ENCODE peak calls at places on chromosomes 7 and 10, in five cellular contexts. G, D, O, C and S are unnamed samples.

GRCh38 chr10:27635290-27635689 is 110.3 kb downstream of the MKX start:
- DNase-seq in G (no peak), C (no peak), D (no peak), O (no peak), S (no peak)

GRCh38 chr10:129531969-129532660 is 65.1 kb downstream of the MGMT start:
- DNase-seq in C (peak), O (peak), G (no peak), D (no peak), S (no peak)

GRCh38 chr10:16742165-16742960 is 74.9 kb downstream of the RSU1 start:
- DNase-seq in C (no peak), O (no peak), D (no peak), G (no peak), S (no peak)

GRCh38 chr10:46282460-46283216 is 4.2 kb upstream of the ANTXRL start:
- DNase-seq in O (peak), C (no peak), G (peak), D (peak), S (peak)

GRCh38 chr10:69460576-69461242 is 9.4 kb downstream of the TSPAN15 start:
- DNase-seq in O (no peak), G (no peak), D (no peak), C (no peak), S (no peak)

GRCh38 chr10:119619215-119619614 is 22.5 kb upstream of the TIAL1 start:
- DNase-seq in D (no peak), C (no peak), G (no peak), O (no peak), S (no peak)

GRCh38 chr10:88932539-88933256 is 19.9 kb downstream of the ACTA2 start:
- DNase-seq in O (peak), G (no peak), C (peak), D (peak), S (peak)

GRCh38 chr7:46786221-46786951 is 795.5 kb downstream of the TNS3 start:
- DNase-seq in C (peak), O (peak), G (no peak), D (no peak), S (no peak)

GRCh38 chr10:130218181-130218641 is 82.0 kb downstream of the GLRX3 start:
- DNase-seq in C (no peak), O (no peak), G (no peak), D (no peak), S (no peak)

GRCh38 chr10:89469517-89469916 is 55.1 kb downstream of the IFIT5 start:
- DNase-seq in C (no peak), O (no peak), G (no peak), D (no peak), S (no peak)

GRCh38 chr7:105587899-105588690 is 6.8 kb upstream of the EFCAB10 start:
- DNase-seq in G (no peak), D (no peak), O (peak), C (no peak), S (peak)

GRCh38 chr7:137458399-137458798 is 114.9 kb upstream of the PTN start:
- DNase-seq in D (no peak), G (no peak), O (no peak), C (no peak), S (no peak)

GRCh38 chr10:127619550-127619949 is 70.4 kb downstream of the NPS start:
- DNase-seq in D (no peak), G (no peak), O (no peak), C (no peak), S (no peak)

GRCh38 chr7:105680505-105681187 is 99.4 kb upstream of the EFCAB10 start:
- DNase-seq in C (no peak), D (no peak), O (no peak), G (peak), S (no peak)

GRCh38 chr7:120742370-120742769 is 115.6 kb downstream of the TSPAN12 start:
- DNase-seq in D (no peak), G (no peak), C (no peak), O (no peak), S (no peak)

GRCh38 chr7:66921918-66922486 is 977 bp downstream of the TMEM248 start:
- DNase-seq in O (peak), G (no peak), C (no peak), D (peak), S (peak)

GRCh38 chr10:11898372-11899066 is 75.4 kb downstream of the PROSER2 start:
- DNase-seq in O (peak), D (no peak), G (no peak), C (peak), S (no peak)

DNA sequence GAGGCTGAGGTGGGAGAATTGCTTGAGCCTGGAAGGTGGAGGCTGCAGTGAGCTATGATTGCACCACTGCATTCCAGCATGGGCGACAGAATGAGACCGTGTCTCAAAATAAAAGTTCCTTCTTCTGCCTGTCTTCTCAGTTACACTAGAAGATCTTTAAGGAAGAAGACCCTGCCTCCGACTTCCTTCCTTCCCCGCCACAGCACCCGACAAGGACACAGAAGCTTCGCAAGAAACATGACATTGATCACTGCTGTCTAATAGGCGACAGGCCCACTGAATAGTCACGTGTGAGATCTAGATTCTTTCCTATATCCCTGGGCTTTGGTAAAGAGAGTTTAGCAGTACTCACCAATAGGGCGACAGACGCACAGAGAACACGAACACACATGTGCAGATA is 118.2 kb downstream of the PRPF18 start:
- DNase-seq in D (no peak), C (no peak), O (no peak), G (no peak), S (no peak)
- H3K4me3 ChIP-seq in D (no peak), C (peak), O (peak), G (no peak), S (no peak)

GRCh38 chr10:96124230-96125141 is 5.6 kb upstream of the ZNF518A start:
- DNase-seq in C (no peak), O (peak), D (peak), G (no peak), S (no peak)
- H3K4me3 ChIP-seq in C (peak), O (peak), D (peak), G (no peak), S (no peak)

GRCh38 chr7:101717986-101718746 is 89.1 kb upstream of the MYL10 start:
- DNase-seq in O (peak), D (no peak), C (no peak), G (no peak), S (no peak)
- H3K4me3 ChIP-seq in O (no peak), D (no peak), C (no peak), G (no peak), S (no peak)

DNA sequence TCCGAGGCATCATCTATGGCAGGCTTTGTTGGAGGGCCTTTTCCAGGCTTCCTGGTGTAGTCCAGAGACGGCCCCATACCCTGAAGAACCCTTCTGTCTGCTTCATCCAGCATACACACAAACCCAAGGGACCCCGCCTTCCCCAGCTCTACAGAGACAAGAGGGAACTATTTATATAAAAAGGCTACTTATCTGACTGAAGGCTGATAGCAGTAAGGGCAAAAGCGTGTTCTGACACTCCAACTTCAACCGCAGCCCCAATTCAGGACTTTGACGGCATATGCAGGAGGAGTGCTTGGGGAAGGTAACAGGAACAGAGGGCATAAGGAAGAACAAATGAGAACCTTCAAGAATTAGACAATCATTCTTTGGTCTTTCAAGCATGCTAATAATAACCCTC is 21.0 kb downstream of the GNA12 start:
- DNase-seq in G (no peak), C (no peak), O (no peak), D (no peak), S (no peak)
- H3K4me3 ChIP-seq in G (no peak), C (no peak), O (no peak), D (no peak), S (no peak)

DNA sequence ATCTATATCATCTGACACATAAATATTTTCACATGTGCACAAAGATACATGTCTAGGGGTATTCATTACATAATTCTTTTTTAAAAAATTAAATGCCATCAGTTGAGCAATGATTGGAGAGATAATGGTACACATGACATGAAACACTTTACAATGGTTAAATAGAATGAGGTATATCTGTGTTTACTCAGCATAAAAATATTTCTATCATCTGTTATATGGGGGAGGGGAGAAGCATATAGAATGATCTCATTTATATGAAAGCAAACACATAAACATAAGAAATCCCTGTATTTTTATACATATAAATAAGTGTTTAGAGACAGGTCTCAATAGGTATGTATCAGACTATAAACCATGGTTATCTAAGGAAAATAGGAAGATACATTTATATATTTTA is 75.0 kb downstream of the SHOC2 start:
- DNase-seq in O (no peak), D (no peak), C (no peak), G (no peak), S (no peak)
- H3K4me3 ChIP-seq in O (no peak), D (no peak), C (no peak), G (no peak), S (no peak)